ENCODE peak calls at places on chromosomes 12 and 14, in five cellular contexts. One of them, this sample, is unnamed.
A peak's percentile ranks its signal among the peaks of the same experiment; 100 is the strongest.

GRCh38 chr14:62162998-62163589 is 400.9 kb downstream of the SNAPC1 start:
- DNase-seq in fibroblast of lung: peak; percentile 69
- DNase-seq in fibroblast of mammary gland: peak; percentile 46
- DNase-seq in left ventricle myocardium inferior: no peak
- DNase-seq in choroid plexus epithelial cell: peak; percentile 69
- DNase-seq in this sample: peak; percentile 65

GRCh38 chr12:74915718-74916117 is 293.9 kb downstream of the KCNC2 start:
- DNase-seq in fibroblast of lung: no peak
- DNase-seq in fibroblast of mammary gland: no peak
- DNase-seq in left ventricle myocardium inferior: no peak
- DNase-seq in choroid plexus epithelial cell: no peak
- DNase-seq in this sample: no peak

GRCh38 chr14:50920482-50921225 is 23.6 kb downstream of the PYGL start:
- DNase-seq in fibroblast of lung: peak; percentile 78
- DNase-seq in fibroblast of mammary gland: peak; percentile 89
- DNase-seq in left ventricle myocardium inferior: no peak
- DNase-seq in choroid plexus epithelial cell: peak; percentile 78
- DNase-seq in this sample: peak; percentile 95

GRCh38 chr14:21070083-21070609 is at the start of gene ARHGEF40:
- DNase-seq in fibroblast of lung: peak; percentile 41
- DNase-seq in fibroblast of mammary gland: no peak
- DNase-seq in left ventricle myocardium inferior: peak; percentile 79
- DNase-seq in choroid plexus epithelial cell: peak; percentile 43
- DNase-seq in this sample: peak; percentile 40

GRCh38 chr14:22766457-22767322 is at the start of gene OXA1L:
- DNase-seq in fibroblast of lung: peak; percentile 98
- DNase-seq in fibroblast of mammary gland: peak; percentile 97
- DNase-seq in left ventricle myocardium inferior: peak; percentile 97
- DNase-seq in choroid plexus epithelial cell: peak; percentile 98
- DNase-seq in this sample: peak; percentile 99

GRCh38 chr14:76467843-76468242 is 91.9 kb downstream of the ESRRB start:
- DNase-seq in fibroblast of lung: no peak
- DNase-seq in fibroblast of mammary gland: no peak
- DNase-seq in left ventricle myocardium inferior: no peak
- DNase-seq in choroid plexus epithelial cell: no peak
- DNase-seq in this sample: no peak

GRCh38 chr12:19140381-19141236 is 11.1 kb downstream of the PLEKHA5 start:
- DNase-seq in fibroblast of lung: no peak
- DNase-seq in fibroblast of mammary gland: peak; percentile 37
- DNase-seq in left ventricle myocardium inferior: no peak
- DNase-seq in choroid plexus epithelial cell: peak; percentile 48
- DNase-seq in this sample: no peak

GRCh38 chr14:87457727-87458126 is 535.3 kb downstream of the GALC start:
- DNase-seq in fibroblast of lung: peak; percentile 8
- DNase-seq in fibroblast of mammary gland: peak; percentile 17
- DNase-seq in left ventricle myocardium inferior: no peak
- DNase-seq in choroid plexus epithelial cell: no peak
- DNase-seq in this sample: peak; percentile 16

GRCh38 chr12:124168016-124168415 is 126.9 kb upstream of the RFLNA start:
- DNase-seq in fibroblast of lung: no peak
- DNase-seq in fibroblast of mammary gland: no peak
- DNase-seq in left ventricle myocardium inferior: no peak
- DNase-seq in choroid plexus epithelial cell: no peak
- DNase-seq in this sample: no peak

GRCh38 chr14:98822917-98823316 is 449.1 kb downstream of the BCL11B start:
- DNase-seq in fibroblast of lung: no peak
- DNase-seq in fibroblast of mammary gland: no peak
- DNase-seq in left ventricle myocardium inferior: no peak
- DNase-seq in choroid plexus epithelial cell: no peak
- DNase-seq in this sample: no peak

GRCh38 chr14:96867634-96868033 is 70.5 kb downstream of the VRK1 start:
- DNase-seq in fibroblast of lung: no peak
- DNase-seq in fibroblast of mammary gland: no peak
- DNase-seq in left ventricle myocardium inferior: no peak
- DNase-seq in choroid plexus epithelial cell: no peak
- DNase-seq in this sample: no peak

GRCh38 chr12:46473634-46474201 is 101.1 kb upstream of the SLC38A2 start:
- DNase-seq in fibroblast of lung: peak; percentile 95
- DNase-seq in fibroblast of mammary gland: peak; percentile 93
- DNase-seq in left ventricle myocardium inferior: peak; percentile 64
- DNase-seq in choroid plexus epithelial cell: peak; percentile 95
- DNase-seq in this sample: peak; percentile 98

GRCh38 chr12:116528067-116528466 is 31.1 kb upstream of the MAP1LC3B2 start:
- DNase-seq in fibroblast of lung: peak; percentile 46
- DNase-seq in fibroblast of mammary gland: peak; percentile 89
- DNase-seq in left ventricle myocardium inferior: no peak
- DNase-seq in choroid plexus epithelial cell: peak; percentile 56
- DNase-seq in this sample: peak; percentile 67

GRCh38 chr12:104695453-104696148 is 238.9 kb downstream of the CHST11 start:
- DNase-seq in fibroblast of lung: peak; percentile 85
- DNase-seq in fibroblast of mammary gland: peak; percentile 93
- DNase-seq in left ventricle myocardium inferior: no peak
- DNase-seq in choroid plexus epithelial cell: peak; percentile 96
- DNase-seq in this sample: peak; percentile 93

GRCh38 chr12:114669501-114670256 is 14.3 kb downstream of the TBX3 start:
- DNase-seq in fibroblast of lung: peak; percentile 87
- DNase-seq in fibroblast of mammary gland: peak; percentile 58
- DNase-seq in left ventricle myocardium inferior: no peak
- DNase-seq in choroid plexus epithelial cell: peak; percentile 52
- DNase-seq in this sample: no peak

GRCh38 chr14:104100171-104101085 is 14.9 kb downstream of the ASPG start:
- DNase-seq in fibroblast of lung: no peak
- DNase-seq in fibroblast of mammary gland: no peak
- DNase-seq in left ventricle myocardium inferior: peak; percentile 8
- DNase-seq in choroid plexus epithelial cell: no peak
- DNase-seq in this sample: no peak

DNA sequence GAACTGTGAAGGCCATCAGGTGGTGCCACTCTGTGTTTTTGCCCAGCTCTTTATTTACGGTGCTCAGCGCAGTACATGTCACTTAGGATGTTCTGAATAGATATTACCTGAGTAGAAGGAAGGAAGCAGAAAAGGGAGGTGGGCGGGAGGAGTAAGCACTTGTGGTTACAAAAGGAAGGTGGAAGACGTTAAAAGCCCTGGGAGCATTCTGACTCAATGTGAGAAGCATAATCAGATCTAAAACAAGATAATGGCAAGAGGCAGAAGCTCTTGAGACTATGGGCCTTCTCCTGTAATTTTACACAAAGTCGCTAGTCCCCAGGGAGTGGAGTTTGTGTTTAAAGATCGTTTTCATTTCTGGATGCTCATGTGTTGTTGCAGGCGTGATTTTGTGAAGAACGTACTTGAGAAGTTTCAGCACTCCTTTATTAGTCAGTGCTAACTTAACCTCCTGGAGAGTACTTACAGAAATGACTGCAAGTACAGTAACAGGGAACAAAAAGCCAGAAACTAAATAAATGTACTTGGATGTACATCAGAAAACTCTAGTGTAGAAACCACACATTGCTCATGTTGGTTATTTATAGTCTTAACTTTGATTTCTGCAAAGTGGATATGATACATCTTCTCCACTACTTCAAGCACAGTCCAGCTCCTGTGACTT is 1523.5 kb downstream of the AACS start:
- DNase-seq in fibroblast of lung: no peak
- DNase-seq in fibroblast of mammary gland: peak; percentile 0
- DNase-seq in left ventricle myocardium inferior: no peak
- DNase-seq in choroid plexus epithelial cell: peak; percentile 0
- DNase-seq in this sample: peak; percentile 81
- H3K4me3 ChIP-seq in fibroblast of lung: no peak overlapping the region
- H3K4me3 ChIP-seq in fibroblast of mammary gland: no peak overlapping the region
- H3K4me3 ChIP-seq in left ventricle myocardium inferior: no peak overlapping the region
- H3K4me3 ChIP-seq in choroid plexus epithelial cell: no peak overlapping the region
- H3K4me3 ChIP-seq in this sample: no peak overlapping the region

DNA sequence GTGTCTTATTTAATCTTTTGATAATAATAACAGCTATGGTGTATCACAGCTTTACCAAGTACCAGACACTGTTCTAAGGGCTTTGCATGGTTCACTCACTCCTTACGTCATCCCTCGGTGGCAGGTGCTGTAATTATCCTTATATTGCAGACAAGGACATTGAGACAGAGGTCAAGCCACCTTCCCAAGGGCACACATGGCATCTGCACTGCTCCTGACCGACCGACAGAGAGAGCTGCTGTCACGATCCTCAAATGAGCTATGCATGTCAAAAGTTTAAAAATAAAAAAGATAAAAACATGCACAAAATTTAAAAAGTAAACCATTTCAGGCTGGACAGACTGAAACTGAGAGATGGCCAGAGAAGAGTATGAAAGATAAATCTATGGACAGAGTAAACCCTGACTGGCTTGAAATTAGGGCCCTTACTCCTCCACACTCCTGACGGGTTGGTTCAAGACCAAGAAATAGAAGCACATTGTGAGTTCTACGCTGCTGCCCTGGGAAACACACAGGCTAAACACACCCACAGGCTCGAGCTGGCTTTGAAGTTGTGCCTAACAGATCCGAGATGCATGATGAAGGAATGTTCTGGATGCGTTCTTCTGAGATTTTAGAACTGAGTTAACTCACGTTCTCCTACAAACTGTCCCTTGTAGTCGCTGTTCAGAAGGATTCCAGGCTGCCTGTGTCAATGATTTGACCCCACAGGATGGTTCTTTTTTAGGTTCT is 268.7 kb downstream of the ZFP36L1 start:
- DNase-seq in fibroblast of lung: peak; percentile 36
- DNase-seq in fibroblast of mammary gland: peak; percentile 84
- DNase-seq in left ventricle myocardium inferior: no peak
- DNase-seq in choroid plexus epithelial cell: no peak
- DNase-seq in this sample: peak; percentile 77
- TF ChIP-seq CTCF in fibroblast of lung: peak; percentile 39
- TF ChIP-seq CTCF in fibroblast of mammary gland: peak; percentile 69
- TF ChIP-seq CTCF in left ventricle myocardium inferior: peak; percentile 57
- TF ChIP-seq CTCF in choroid plexus epithelial cell: peak; percentile 24
- TF ChIP-seq CTCF in this sample: peak; percentile 62

DNA sequence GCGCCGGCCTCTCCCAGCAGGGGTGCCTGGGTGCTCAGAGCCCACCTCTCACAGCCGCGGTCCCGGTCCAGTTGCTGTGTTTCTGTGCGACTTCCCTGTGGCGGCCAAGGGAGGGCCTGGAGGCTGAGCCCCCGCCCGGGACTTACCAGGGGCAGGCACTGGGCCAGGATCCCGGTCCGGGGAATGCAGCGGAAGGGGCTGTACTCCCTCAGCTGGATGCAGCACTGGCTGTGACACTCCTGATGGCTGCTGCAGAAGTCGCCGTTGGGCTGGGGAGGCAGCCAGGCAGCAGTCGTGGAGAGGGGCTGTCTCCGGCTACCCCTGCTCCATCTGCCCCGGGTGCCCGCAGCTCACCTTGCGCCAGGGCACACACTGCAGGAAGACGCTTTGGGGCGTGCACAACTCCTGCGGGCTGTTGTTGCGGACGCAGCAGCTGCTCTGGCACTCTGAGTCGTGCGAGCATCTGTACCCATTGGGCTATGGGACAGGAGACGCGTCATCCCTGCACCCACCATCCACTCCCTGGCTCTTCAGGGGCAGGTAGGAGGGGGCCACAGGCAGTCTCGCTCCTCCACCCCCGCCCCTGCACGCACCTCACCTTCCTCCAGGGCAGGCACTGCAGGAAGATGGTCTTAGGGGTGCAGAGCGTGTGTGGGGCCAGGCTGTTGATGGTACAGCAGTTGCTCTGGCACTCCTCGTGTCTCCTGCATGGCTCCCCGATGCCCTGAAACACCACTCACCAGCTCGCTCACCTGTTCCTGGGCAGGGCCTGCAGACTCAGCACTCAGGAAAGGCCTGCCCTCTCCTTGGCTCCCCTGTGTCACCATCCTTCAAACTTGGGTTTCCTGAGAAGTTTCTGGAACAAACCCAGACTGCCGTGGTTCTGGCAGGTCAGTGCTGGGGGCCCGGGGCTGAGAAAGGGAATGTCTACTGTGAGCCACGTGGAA is 6.0 kb downstream of the LRCOL1 start:
- DNase-seq in fibroblast of lung: no peak
- DNase-seq in fibroblast of mammary gland: no peak
- DNase-seq in left ventricle myocardium inferior: peak; percentile 64
- DNase-seq in choroid plexus epithelial cell: no peak
- DNase-seq in this sample: no peak
- H3K4me3 ChIP-seq in fibroblast of lung: no peak overlapping the region
- H3K4me3 ChIP-seq in fibroblast of mammary gland: no peak overlapping the region
- H3K4me3 ChIP-seq in left ventricle myocardium inferior: peak overlapping the region; percentile 66
- H3K4me3 ChIP-seq in choroid plexus epithelial cell: no peak overlapping the region
- H3K4me3 ChIP-seq in this sample: no peak overlapping the region

GRCh38 chr12:108099085-108099484 is 30.0 kb upstream of the WSCD2 start:
- DNase-seq in fibroblast of lung: no peak
- DNase-seq in fibroblast of mammary gland: no peak
- DNase-seq in left ventricle myocardium inferior: no peak
- DNase-seq in choroid plexus epithelial cell: peak; percentile 19
- DNase-seq in this sample: no peak
- TF ChIP-seq CTCF in fibroblast of lung: no peak
- TF ChIP-seq CTCF in fibroblast of mammary gland: no peak
- TF ChIP-seq CTCF in left ventricle myocardium inferior: peak; percentile 58
- TF ChIP-seq CTCF in choroid plexus epithelial cell: peak; percentile 44
- TF ChIP-seq CTCF in this sample: no peak

DNA sequence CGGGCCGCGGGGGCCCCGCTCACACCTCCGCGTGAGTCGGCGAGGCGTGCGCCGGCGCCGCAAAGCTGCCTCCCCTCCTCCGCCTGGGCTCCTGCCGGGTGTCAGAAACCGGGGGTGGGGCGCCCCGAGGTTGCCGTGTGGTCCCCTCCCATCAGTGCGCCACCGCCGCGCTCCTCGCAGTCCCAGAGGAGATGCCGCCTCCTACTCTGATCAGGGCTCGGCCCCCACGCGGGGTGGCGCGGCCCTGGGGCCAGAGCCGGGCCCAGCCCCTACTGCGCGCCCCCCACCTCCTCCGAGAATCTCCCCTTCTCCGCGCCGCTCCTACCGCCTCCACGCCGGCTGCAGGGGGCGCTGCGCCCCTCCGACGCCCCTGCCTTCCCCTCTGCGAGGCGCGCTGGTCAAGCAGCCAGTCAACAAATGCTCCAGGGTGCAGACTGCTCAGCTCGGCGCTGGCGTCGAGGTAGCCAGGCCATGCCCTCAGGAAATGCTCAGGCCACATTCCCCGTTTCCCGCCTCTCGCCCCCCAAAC is 467 bp upstream of the JAG2 start:
- DNase-seq in fibroblast of lung: no peak
- DNase-seq in fibroblast of mammary gland: no peak
- DNase-seq in left ventricle myocardium inferior: no peak
- DNase-seq in choroid plexus epithelial cell: no peak
- DNase-seq in this sample: no peak
- H3K4me3 ChIP-seq in fibroblast of lung: no peak overlapping the region
- H3K4me3 ChIP-seq in fibroblast of mammary gland: no peak overlapping the region
- H3K4me3 ChIP-seq in left ventricle myocardium inferior: peak overlapping the region; percentile 62
- H3K4me3 ChIP-seq in choroid plexus epithelial cell: no peak overlapping the region
- H3K4me3 ChIP-seq in this sample: no peak overlapping the region

DNA sequence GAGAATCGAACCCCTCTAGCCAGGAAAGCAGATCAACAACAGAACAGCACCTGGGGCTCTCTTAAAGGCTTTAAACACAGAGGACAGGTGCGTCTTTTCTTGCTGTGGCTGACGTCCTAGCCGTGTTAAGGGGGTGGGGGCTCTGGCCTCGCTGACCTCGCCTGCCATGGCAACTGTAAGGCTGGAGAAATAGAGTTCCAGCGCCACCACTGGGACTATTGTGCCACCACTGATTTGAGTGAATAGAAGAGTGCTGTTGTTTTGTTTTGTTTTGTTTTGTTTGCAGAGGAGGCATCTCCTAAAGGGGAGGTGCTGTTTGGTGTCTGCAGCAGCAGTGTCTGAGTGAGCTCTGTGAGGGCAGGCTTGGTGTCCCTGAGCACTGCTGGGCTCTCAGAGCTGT is 34.2 kb upstream of the PRMT8 start:
- DNase-seq in fibroblast of lung: no peak
- DNase-seq in fibroblast of mammary gland: no peak
- DNase-seq in left ventricle myocardium inferior: no peak
- DNase-seq in choroid plexus epithelial cell: no peak
- DNase-seq in this sample: no peak
- TF ChIP-seq CTCF in fibroblast of lung: no peak
- TF ChIP-seq CTCF in fibroblast of mammary gland: no peak
- TF ChIP-seq CTCF in left ventricle myocardium inferior: no peak
- TF ChIP-seq CTCF in choroid plexus epithelial cell: no peak
- TF ChIP-seq CTCF in this sample: no peak

This sample was measured in fibroblast of the aortic adventitia.